ENCODE peak calls at places on chromosome 1, in five cellular contexts. C, O, B, I and L are unnamed samples.

GRCh38 chr1:7084232-7084894 is 299.1 kb downstream of the CAMTA1 start:
- DNase-seq in C (no peak), O (no peak), B (no peak), I (no peak), L (no peak)

GRCh38 chr1:198350456-198350855 is 190.0 kb downstream of the ATP6V1G3 start:
- DNase-seq in C (peak; percentile 4), O (no peak), B (no peak), I (no peak), L (no peak)

GRCh38 chr1:203860396-203860951 is 925 bp upstream of the SNRPE start:
- DNase-seq in C (no peak), O (no peak), B (peak; percentile 82), I (peak; percentile 51), L (no peak)

GRCh38 chr1:158248771-158249170 is 5.5 kb upstream of the CD1A start:
- DNase-seq in C (no peak), O (peak; percentile 39), B (no peak), I (no peak), L (no peak)

GRCh38 chr1:156154317-156154749 is 948 bp downstream of the SEMA4A start:
- DNase-seq in C (peak; percentile 88), O (peak; percentile 77), B (no peak), I (peak; percentile 66), L (peak; percentile 22)

GRCh38 chr1:110643886-110644285 is 30.9 kb downstream of the KCNA3 start:
- DNase-seq in C (no peak), O (no peak), B (no peak), I (no peak), L (no peak)

GRCh38 chr1:166233750-166234366 is 67.1 kb upstream of the FAM78B start:
- DNase-seq in C (no peak), O (no peak), B (no peak), I (no peak), L (no peak)

GRCh38 chr1:227945891-227946623 is 1.7 kb downstream of the WNT9A start:
- DNase-seq in C (no peak), O (peak; percentile 79), B (peak; percentile 93), I (peak; percentile 94), L (peak; percentile 47)

GRCh38 chr1:29973406-29973805 is 737.1 kb downstream of the PTPRU start:
- DNase-seq in C (no peak), O (no peak), B (no peak), I (no peak), L (no peak)

GRCh38 chr1:99465176-99465900 is 180.6 kb upstream of the PALMD start:
- DNase-seq in C (no peak), O (no peak), B (no peak), I (no peak), L (no peak)

GRCh38 chr1:15764269-15764764 is 5.7 kb downstream of the FBLIM1 start:
- DNase-seq in C (no peak), O (no peak), B (peak; percentile 83), I (no peak), L (no peak)

GRCh38 chr1:14128096-14128495 is 428.1 kb downstream of the PRDM2 start:
- DNase-seq in C (no peak), O (no peak), B (no peak), I (no peak), L (no peak)

GRCh38 chr1:205961405-205961804 is 18.1 kb upstream of the SLC26A9 start:
- DNase-seq in C (no peak), O (peak; percentile 61), B (no peak), I (no peak), L (peak; percentile 33)

GRCh38 chr1:73789965-73790364 is 408.0 kb downstream of the LRRIQ3 start:
- DNase-seq in C (no peak), O (no peak), B (no peak), I (no peak), L (no peak)

GRCh38 chr1:37174876-37175275 is 140.6 kb upstream of the GRIK3 start:
- DNase-seq in C (no peak), O (no peak), B (no peak), I (no peak), L (no peak)

GRCh38 chr1:180527270-180527669 is 24.9 kb upstream of the ACBD6 start:
- DNase-seq in C (no peak), O (no peak), B (peak; percentile 25), I (no peak), L (no peak)

GRCh38 chr1:1470626-1471388 is 758 bp upstream of the ATAD3B start:
- DNase-seq in C (peak; percentile 63), O (no peak), B (no peak), I (no peak), L (no peak)

GRCh38 chr1:26053718-26054572 is 8.0 kb upstream of the SLC30A2 start:
- DNase-seq in C (no peak), O (no peak), B (no peak), I (peak; percentile 69), L (no peak)

GRCh38 chr1:7218210-7218832 is 433.1 kb downstream of the CAMTA1 start:
- DNase-seq in C (peak; percentile 55), O (no peak), B (peak; percentile 55), I (no peak), L (no peak)

GRCh38 chr1:85576642-85577420 is 3.7 kb upstream of the CCN1 start:
- DNase-seq in C (no peak), O (peak; percentile 83), B (peak; percentile 74), I (peak; percentile 93), L (peak; percentile 87)

GRCh38 chr1:183212870-183213269 is 26.8 kb downstream of the LAMC2 start:
- DNase-seq in C (no peak), O (no peak), B (no peak), I (no peak), L (no peak)

GRCh38 chr1:156476501-156477298 is 23.9 kb downstream of the MEF2D start:
- DNase-seq in C (no peak), O (no peak), B (no peak), I (peak; percentile 78), L (peak; percentile 44)

GRCh38 chr1:221598122-221598521 is 143.8 kb downstream of the DUSP10 start:
- DNase-seq in C (no peak), O (no peak), B (no peak), I (no peak), L (no peak)

GRCh38 chr1:32394890-32395415 is 712 bp upstream of the BSDC1 start:
- DNase-seq in C (no peak), O (no peak), B (peak; percentile 23), I (no peak), L (no peak)

GRCh38 chr1:9453375-9454093 is 85.7 kb upstream of the SLC25A33 start:
- DNase-seq in C (no peak), O (no peak), B (no peak), I (no peak), L (no peak)

GRCh38 chr1:248140846-248141245 is 4.1 kb upstream of the OR2M5 start:
- DNase-seq in C (no peak), O (no peak), B (no peak), I (no peak), L (no peak)

GRCh38 chr1:239386453-239387303 is at the start of gene CHRM3:
- DNase-seq in C (no peak), O (peak; percentile 83), B (peak; percentile 59), I (peak; percentile 41), L (peak; percentile 11)

GRCh38 chr1:30885580-30886513 is 22.7 kb downstream of the SDC3 start:
- DNase-seq in C (no peak), O (no peak), B (no peak), I (peak; percentile 6), L (no peak)

GRCh38 chr1:110185181-110185580 is 24.9 kb upstream of the KCNC4 start:
- DNase-seq in C (no peak), O (no peak), B (no peak), I (peak; percentile 36), L (peak; percentile 45)

GRCh38 chr1:113677250-113678158 is 81.8 kb downstream of the PHTF1 start:
- DNase-seq in C (peak; percentile 56), O (no peak), B (peak; percentile 56), I (peak; percentile 58), L (peak; percentile 35)

GRCh38 chr1:154349121-154349520 is 23.8 kb downstream of the ATP8B2 start:
- DNase-seq in C (no peak), O (no peak), B (no peak), I (no peak), L (no peak)

GRCh38 chr1:160763993-160764392 is 24.9 kb downstream of the SLAMF7 start:
- DNase-seq in C (no peak), O (no peak), B (no peak), I (no peak), L (no peak)

GRCh38 chr1:50214764-50215163 is 106.0 kb downstream of the ELAVL4 start:
- DNase-seq in C (no peak), O (no peak), B (no peak), I (no peak), L (no peak)

GRCh38 chr1:182147136-182147815 is 85.8 kb upstream of the ZNF648 start:
- DNase-seq in C (no peak), O (peak; percentile 75), B (no peak), I (no peak), L (no peak)

GRCh38 chr1:2413495-2414296 is 1.3 kb upstream of the PEX10 start:
- DNase-seq in C (peak; percentile 30), O (no peak), B (no peak), I (no peak), L (peak; percentile 21)

GRCh38 chr1:90716552-90717355 is at the start of gene BARHL2:
- DNase-seq in C (no peak), O (no peak), B (no peak), I (no peak), L (no peak)

GRCh38 chr1:225644666-225645065 is 8.3 kb downstream of the ENAH start:
- DNase-seq in C (no peak), O (no peak), B (no peak), I (no peak), L (no peak)

GRCh38 chr1:17122449-17123194 is 3.4 kb upstream of the PADI2 start:
- DNase-seq in C (no peak), O (no peak), B (no peak), I (peak; percentile 81), L (no peak)

GRCh38 chr1:209880051-209880450 is 52.3 kb downstream of the UTP25 start:
- DNase-seq in C (no peak), O (no peak), B (no peak), I (no peak), L (no peak)
- H3K27ac ChIP-seq in C (no peak overlapping the region), O (no peak overlapping the region), B (no peak overlapping the region), I (no peak overlapping the region), L (no peak overlapping the region)

GRCh38 chr1:28235746-28236655 is at the start of gene ATP5IF1:
- DNase-seq in C (peak; percentile 98), O (peak; percentile 98), B (peak; percentile 99), I (peak; percentile 98), L (peak; percentile 98)
- TF ChIP-seq CTCF in C (no peak), O (no peak), B (no peak), I (no peak), L (no peak)

GRCh38 chr1:234844479-234845031 is 234.6 kb upstream of the IRF2BP2 start:
- DNase-seq in C (peak; percentile 71), O (no peak), B (no peak), I (no peak), L (no peak)
- H3K27ac ChIP-seq in C (peak overlapping the region; percentile 59), O (peak overlapping the region; percentile 67), B (no peak overlapping the region), I (no peak overlapping the region), L (no peak overlapping the region)

DNA sequence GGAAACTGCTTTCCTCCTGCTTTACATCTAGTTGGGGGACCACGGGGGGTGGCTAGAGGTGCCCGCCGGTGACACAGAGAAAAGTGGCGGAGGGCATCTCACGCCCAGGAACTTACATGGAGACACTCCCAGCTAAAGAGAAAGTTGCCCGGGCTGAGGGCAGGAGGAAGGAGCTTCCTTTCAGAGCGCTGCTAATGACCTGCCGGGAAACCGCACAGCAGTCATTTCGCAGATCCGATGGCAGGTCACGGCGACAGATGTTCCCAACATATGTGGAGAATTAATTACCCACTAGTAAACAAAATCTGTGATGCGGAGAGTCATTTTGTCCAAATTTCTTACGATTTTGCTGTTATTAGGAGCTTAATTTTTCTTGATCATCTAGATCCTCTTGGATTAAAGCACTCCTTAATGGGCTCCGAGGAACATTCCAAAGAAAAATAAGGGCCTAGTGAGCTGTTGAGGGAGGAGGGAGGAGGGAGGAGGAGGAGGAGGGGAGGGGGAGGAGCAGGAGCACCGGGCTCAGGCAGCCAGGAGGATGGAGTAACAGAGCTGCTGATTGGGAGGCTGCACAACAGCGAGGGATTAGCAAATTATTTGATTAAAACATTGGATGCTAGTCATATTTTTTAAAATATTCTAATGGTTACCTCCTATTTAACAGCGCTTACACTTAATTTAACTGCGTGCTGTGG is 302.2 kb upstream of the RRP15 start:
- DNase-seq in C (no peak), O (no peak), B (no peak), I (peak; percentile 39), L (no peak)
- TF ChIP-seq CTCF in C (no peak), O (no peak), B (no peak), I (no peak), L (no peak)